ENCODE peak calls at places on chromosomes 7 and 10, in four cellular contexts. C, X, O and W are unnamed samples.

GRCh38 chr7:46633816-46634215 is 712.7 kb upstream of the IGFBP3 start:
- DNase-seq in C (no peak), X (no peak), O (no peak), W (no peak)

GRCh38 chr10:74916283-74916682 is 89.9 kb downstream of the KAT6B start:
- DNase-seq in C (no peak), X (no peak), O (no peak), W (no peak)

GRCh38 chr10:88117869-88118632 is 254.6 kb downstream of the PTEN start:
- DNase-seq in C (peak), X (no peak), O (peak), W (peak)

GRCh38 chr10:20040012-20040411 is 223.8 kb downstream of the PLXDC2 start:
- DNase-seq in C (no peak), X (no peak), O (peak), W (no peak)

GRCh38 chr10:36038316-36038715 is 396.2 kb upstream of the FZD8 start:
- DNase-seq in C (no peak), X (no peak), O (no peak), W (no peak)

GRCh38 chr7:155533120-155533826 is 13.1 kb downstream of the CNPY1 start:
- DNase-seq in C (no peak), X (no peak), O (peak), W (peak)

GRCh38 chr7:84799131-84799530 is 387.7 kb downstream of the SEMA3D start:
- DNase-seq in C (no peak), X (no peak), O (peak), W (no peak)

GRCh38 chr10:70461397-70462348 is 16.9 kb upstream of the PALD1 start:
- DNase-seq in C (peak), X (no peak), O (peak), W (peak)

GRCh38 chr7:113774182-113774807 is 144.5 kb downstream of the PPP1R3A start:
- DNase-seq in C (peak), X (no peak), O (peak), W (no peak)

GRCh38 chr10:132311338-132311939 is 3.7 kb upstream of the STK32C start:
- DNase-seq in C (no peak), X (no peak), O (no peak), W (no peak)

GRCh38 chr7:121020652-121021051 is 32.1 kb downstream of the CPED1 start:
- DNase-seq in C (peak), X (no peak), O (peak), W (no peak)

GRCh38 chr10:89479255-89479654 is 56.1 kb downstream of the SLC16A12 start:
- DNase-seq in C (no peak), X (no peak), O (peak), W (no peak)

GRCh38 chr7:29793507-29793906 is 12.8 kb upstream of the WIPF3 start:
- DNase-seq in C (no peak), X (no peak), O (no peak), W (no peak)

GRCh38 chr7:68224041-68224534 is 1227.5 kb downstream of the TYW1 start:
- DNase-seq in C (no peak), X (no peak), O (no peak), W (no peak)

GRCh38 chr7:123747620-123748141 is 1.1 kb downstream of the WASL start:
- DNase-seq in C (peak), X (peak), O (peak), W (no peak)

GRCh38 chr10:7260412-7260900 is 150.4 kb downstream of the SFMBT2 start:
- DNase-seq in C (peak), X (no peak), O (peak), W (peak)

GRCh38 chr7:46230298-46231295 is 309.5 kb upstream of the IGFBP3 start:
- DNase-seq in C (no peak), X (no peak), O (peak), W (no peak)

GRCh38 chr10:75611972-75612331 is 180.5 kb downstream of the LRMDA start:
- DNase-seq in C (no peak), X (no peak), O (no peak), W (no peak)

GRCh38 chr10:104307576-104308438 is 30.5 kb downstream of the ITPRIP start:
- DNase-seq in C (no peak), X (no peak), O (peak), W (no peak)

GRCh38 chr7:74302745-74303221 is 13.6 kb downstream of the CLIP2 start:
- DNase-seq in C (no peak), X (no peak), O (no peak), W (no peak)

GRCh38 chr10:12243860-12244620 is 48.1 kb downstream of the CDC123 start:
- DNase-seq in C (no peak), X (no peak), O (no peak), W (peak)

GRCh38 chr7:156017916-156018700 is 205.8 kb upstream of the SHH start:
- DNase-seq in C (no peak), X (no peak), O (no peak), W (no peak)

GRCh38 chr10:49000437-49001398 is 61.1 kb upstream of the LRRC18 start:
- DNase-seq in C (no peak), X (no peak), O (no peak), W (no peak)